ENCODE peak calls at places on chromosomes 6 and 20, in five cellular contexts. R, B, T, X and E are unnamed samples.

GRCh38 chr6:166955865-166956443 is 396 bp downstream of the RNASET2 start:
- DNase-seq in T (no peak), X (peak), B (no peak), R (no peak), E (no peak)

GRCh38 chr6:105994522-105995402 is 91.4 kb upstream of the PRDM1 start:
- DNase-seq in R (peak), B (peak), T (peak), X (peak), E (peak)

GRCh38 chr20:54292186-54292585 is 84.3 kb downstream of the PFDN4 start:
- DNase-seq in R (no peak), B (no peak), T (no peak), X (peak), E (no peak)

GRCh38 chr20:5551621-5552020 is 198.6 kb upstream of the SHLD1 start:
- DNase-seq in T (no peak), X (no peak), B (no peak), R (no peak), E (no peak)

GRCh38 chr20:62953167-62953838 is 794 bp downstream of the SLC17A9 start:
- DNase-seq in T (no peak), X (no peak), B (no peak), R (peak), E (peak)

GRCh38 chr6:117309069-117309468 is 43.7 kb downstream of the VGLL2 start:
- DNase-seq in R (no peak), X (no peak), T (no peak), B (no peak), E (no peak)

GRCh38 chr6:105824732-105825131 is 261.4 kb upstream of the PRDM1 start:
- DNase-seq in X (peak), R (no peak), B (no peak), T (no peak), E (no peak)

GRCh38 chr20:61499859-61500258 is 247.8 kb downstream of the CDH4 start:
- DNase-seq in T (no peak), B (peak), R (no peak), X (peak), E (no peak)

GRCh38 chr6:107115695-107116327 is 496 bp upstream of the BEND3 start:
- DNase-seq in B (peak), R (peak), X (no peak), T (no peak), E (peak)

GRCh38 chr6:39893286-39893685 is 41.0 kb downstream of the MOCS1 start:
- DNase-seq in R (no peak), X (no peak), B (no peak), T (no peak), E (no peak)

GRCh38 chr6:56744528-56744927 is 101.8 kb upstream of the DST start:
- DNase-seq in T (no peak), X (no peak), R (no peak), B (no peak), E (no peak)

GRCh38 chr6:16999486-17000436 is 102.1 kb upstream of the STMND1 start:
- DNase-seq in R (no peak), T (no peak), X (peak), B (peak), E (no peak)

GRCh38 chr20:60102665-60103210 is 144.5 kb downstream of the CDH26 start:
- DNase-seq in B (no peak), T (no peak), X (no peak), R (no peak), E (no peak)

GRCh38 chr6:52994789-52995078 is 350 bp downstream of the GSTA4 start:
- DNase-seq in T (no peak), X (peak), B (no peak), R (peak), E (peak)

GRCh38 chr6:45650527-45651135 is 272.9 kb upstream of the SUPT3H start:
- DNase-seq in T (no peak), B (peak), X (peak), R (no peak), E (no peak)

GRCh38 chr6:79705456-79705995 is 74.4 kb downstream of the SH3BGRL2 start:
- DNase-seq in T (no peak), B (no peak), R (no peak), X (no peak), E (no peak)

GRCh38 chr6:14567842-14568241 is 450.3 kb downstream of the CD83 start:
- DNase-seq in R (no peak), X (no peak), T (no peak), B (no peak), E (no peak)

GRCh38 chr6:15400572-15401004 is 154.7 kb downstream of the JARID2 start:
- DNase-seq in R (peak), B (peak), T (no peak), X (peak), E (peak)

GRCh38 chr6:89887452-89888137 is 6.7 kb upstream of the GJA10 start:
- DNase-seq in R (no peak), T (no peak), X (no peak), B (no peak), E (no peak)

GRCh38 chr20:38857703-38858102 is 52.2 kb downstream of the PPP1R16B start:
- DNase-seq in T (no peak), X (no peak), R (no peak), B (no peak), E (no peak)

GRCh38 chr6:99712560-99712959 is 105.9 kb downstream of the PRDM13 start:
- DNase-seq in X (no peak), R (no peak), T (no peak), B (no peak), E (no peak)

GRCh38 chr20:35617397-35618031 is 1.9 kb downstream of the SPAG4 start:
- DNase-seq in B (peak), R (peak), T (no peak), X (peak), E (peak)
- TF ChIP-seq CTCF in B (peak), R (peak), T (no peak), X (peak), E (no peak)

GRCh38 chr20:32796383-32797159 is 23.2 kb upstream of the MAPRE1 start:
- DNase-seq in B (no peak), X (no peak), R (no peak), T (no peak), E (no peak)

GRCh38 chr20:32789896-32790750 is 27.9 kb downstream of the DNMT3B start:
- DNase-seq in X (peak), B (peak), R (peak), T (peak), E (peak)

GRCh38 chr20:32793059-32793458 is 26.7 kb upstream of the MAPRE1 start:
- DNase-seq in R (no peak), X (no peak), T (no peak), B (no peak), E (no peak)

GRCh38 chr20:32790751-32791057 is 28.5 kb downstream of the DNMT3B start:
- DNase-seq in X (no peak), T (no peak), B (no peak), R (no peak), E (no peak)

DNA sequence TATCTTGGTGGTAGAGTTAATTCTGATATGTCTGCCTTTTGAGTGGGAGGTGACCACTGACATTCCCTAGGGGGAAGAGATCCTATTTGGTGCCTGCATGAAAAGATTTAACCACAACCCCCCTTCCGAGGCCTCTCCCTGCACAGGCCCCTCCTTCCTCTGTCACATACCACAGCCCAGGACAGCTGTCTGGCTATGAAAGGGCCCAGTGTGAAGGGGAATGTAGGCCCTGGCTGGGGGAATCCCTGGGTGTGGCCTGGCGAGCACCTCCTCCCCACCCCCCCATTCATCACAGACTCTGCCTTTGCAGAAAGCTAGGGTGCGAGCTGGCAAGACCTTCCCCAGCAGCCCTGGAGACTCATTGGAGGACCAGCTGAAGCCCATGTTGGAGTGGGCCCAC is 27.4 kb upstream of the MAPRE1 start:
- DNase-seq in R (no peak), X (peak), T (no peak), B (no peak), E (no peak)
- H3K4me3 ChIP-seq in R (no peak), X (no peak), T (no peak), B (no peak), E (no peak)

GRCh38 chr6:81265106-81265505 is 487.4 kb downstream of the TENT5A start:
- DNase-seq in B (peak), R (no peak), X (peak), T (peak), E (peak)

GRCh38 chr6:81263531-81264168 is 488.8 kb downstream of the TENT5A start:
- DNase-seq in R (no peak), X (no peak), B (no peak), T (no peak), E (no peak)

GRCh38 chr6:81262656-81263055 is 489.8 kb downstream of the TENT5A start:
- DNase-seq in B (no peak), X (no peak), T (no peak), R (no peak), E (no peak)
- TF ChIP-seq POLR2A in B (no peak), X (no peak), T (no peak), R (no peak), E (no peak)

GRCh38 chr6:78308025-78308424 is 559.3 kb upstream of the IRAK1BP1 start:
- DNase-seq in B (peak), T (no peak), X (no peak), R (no peak), E (no peak)
- TF ChIP-seq CTCF in B (no peak), T (no peak), X (no peak), R (no peak), E (no peak)

GRCh38 chr6:28541996-28542395 is 16.3 kb downstream of the GPX5 start:
- DNase-seq in R (no peak), X (no peak), T (no peak), B (no peak), E (no peak)
- H3K4me3 ChIP-seq in R (no peak), X (no peak), T (no peak), B (peak), E (no peak)

GRCh38 chr6:26029570-26029856 is 57.7 kb upstream of the HFE start:
- DNase-seq in T (no peak), B (no peak), X (no peak), R (no peak), E (no peak)

GRCh38 chr6:26028753-26029569 is 58.3 kb upstream of the HFE start:
- DNase-seq in R (no peak), B (peak), T (no peak), X (peak), E (no peak)

GRCh38 chr6:26030716-26031115 is 56.5 kb upstream of the HFE start:
- DNase-seq in X (no peak), R (no peak), B (no peak), T (no peak), E (no peak)

GRCh38 chr6:26031151-26031594 is 56.1 kb upstream of the HFE start:
- DNase-seq in B (peak), X (no peak), R (no peak), T (no peak), E (no peak)

GRCh38 chr6:26029857-26030653 is 57.2 kb upstream of the HFE start:
- DNase-seq in R (no peak), X (no peak), B (no peak), T (no peak), E (no peak)
- TF ChIP-seq POLR2A in R (no peak), X (no peak), B (no peak), T (no peak), E (no peak)

GRCh38 chr20:20549699-20550098 is 162.7 kb downstream of the RALGAPA2 start:
- DNase-seq in R (no peak), B (peak), X (peak), T (no peak), E (no peak)
- TF ChIP-seq CTCF in R (no peak), B (no peak), X (no peak), T (no peak), E (no peak)

GRCh38 chr6:142380626-142381025 is 78.8 kb downstream of the ADGRG6 start:
- DNase-seq in R (no peak), B (peak), T (no peak), X (no peak), E (no peak)

GRCh38 chr6:142377112-142377848 is 75.5 kb downstream of the ADGRG6 start:
- DNase-seq in X (peak), T (no peak), R (no peak), B (peak), E (no peak)

GRCh38 chr6:142376115-142376514 is 74.3 kb downstream of the ADGRG6 start:
- DNase-seq in X (no peak), T (no peak), B (peak), R (no peak), E (no peak)

GRCh38 chr6:142374965-142375733 is 73.3 kb downstream of the ADGRG6 start:
- DNase-seq in B (peak), X (peak), T (no peak), R (no peak), E (no peak)

DNA sequence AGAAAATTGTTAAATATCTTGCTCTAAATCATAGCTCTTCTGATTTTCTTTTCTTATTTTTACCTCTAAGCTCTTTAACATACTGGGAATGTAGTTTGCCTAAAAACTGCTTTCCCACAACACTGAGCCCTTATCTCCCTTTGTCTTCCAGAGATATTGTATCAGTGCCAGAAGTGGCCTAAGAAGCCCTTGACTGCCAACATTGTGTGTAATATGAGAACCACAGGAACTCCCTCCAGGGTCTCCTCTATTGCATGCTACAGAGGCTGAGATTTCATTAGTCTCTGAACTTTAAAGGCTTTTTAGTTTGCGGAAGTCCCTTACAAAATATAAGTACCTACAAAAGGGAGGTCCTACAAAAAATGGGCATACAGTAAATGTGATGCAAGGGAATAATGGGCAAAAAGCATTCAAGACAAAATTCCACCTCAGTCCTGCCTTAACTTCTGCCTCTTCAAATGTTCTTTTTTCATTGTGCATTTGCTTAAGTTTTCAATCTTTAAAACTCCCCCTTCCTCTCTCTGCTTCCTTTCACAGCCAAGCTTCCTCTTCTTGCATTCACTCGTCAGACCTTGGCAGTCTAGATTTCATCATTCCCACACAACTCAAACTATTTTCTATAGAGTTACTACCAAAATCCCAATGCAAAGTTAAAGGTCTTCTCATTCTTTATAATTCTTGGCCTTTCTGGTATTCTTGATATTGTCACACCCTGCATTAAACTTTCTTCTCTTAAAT is 76.5 kb downstream of the ADGRG6 start:
- DNase-seq in T (no peak), B (peak), X (peak), R (no peak), E (no peak)
- H3K4me3 ChIP-seq in T (no peak), B (no peak), X (no peak), R (no peak), E (no peak)

GRCh38 chr6:27476090-27476489 is 3.2 kb upstream of the ZNF184 start:
- DNase-seq in B (no peak), X (no peak), T (no peak), R (no peak), E (no peak)

GRCh38 chr6:27478706-27479318 is 5.9 kb upstream of the ZNF184 start:
- DNase-seq in T (peak), X (peak), R (peak), B (peak), E (peak)

GRCh38 chr6:27477318-27478013 is 4.6 kb upstream of the ZNF184 start:
- DNase-seq in T (no peak), B (no peak), X (no peak), R (no peak), E (no peak)

GRCh38 chr6:27478141-27478705 is 5.3 kb upstream of the ZNF184 start:
- DNase-seq in T (no peak), B (no peak), X (peak), R (no peak), E (no peak)

GRCh38 chr6:27479319-27480182 is 6.6 kb upstream of the ZNF184 start:
- DNase-seq in R (peak), T (peak), B (peak), X (peak), E (peak)
- TF ChIP-seq POLR2A in R (peak), T (no peak), B (no peak), X (peak), E (no peak)

DNA sequence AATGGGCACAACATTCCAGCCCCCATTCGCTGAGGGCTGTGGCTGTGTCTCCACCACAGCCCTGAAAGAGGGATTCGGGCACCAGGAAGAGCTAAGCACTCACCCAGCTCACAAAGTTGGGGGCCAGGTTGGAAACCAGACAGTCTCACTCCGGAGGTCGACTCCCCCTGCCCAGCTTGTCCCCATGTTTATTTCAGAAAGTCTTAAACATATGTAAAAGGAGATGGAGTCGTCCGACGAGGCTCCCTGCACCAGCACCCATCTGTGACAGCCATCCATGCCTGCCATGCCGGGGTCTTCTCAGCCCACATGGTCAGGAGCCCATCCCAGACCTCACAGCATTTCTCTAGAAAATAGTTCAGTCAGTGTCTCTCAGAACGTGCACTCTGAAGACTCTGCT is 63.6 kb upstream of the STX16 start:
- DNase-seq in X (no peak), T (no peak), R (no peak), B (no peak), E (peak)
- TF ChIP-seq CTCF in X (no peak), T (no peak), R (no peak), B (no peak), E (no peak)